ENCODE peak calls at places on chromosomes 16 and 17, in ten cellular contexts. A, I, H, U, B, L, R, T, F and E are unnamed samples.

GRCh38 chr16:9126609-9127008 is 35.2 kb downstream of the HAPSTR1 start:
- DNase-seq in A (no peak), I (no peak), H (no peak), U (no peak), B (no peak), L (no peak), R (no peak), T (no peak), F (no peak), E (no peak)

GRCh38 chr16:50501251-50501650 is 46.9 kb upstream of the NKD1 start:
- DNase-seq in A (no peak), I (no peak), H (no peak), U (no peak), B (no peak), L (no peak), R (no peak), T (no peak), F (no peak), E (no peak)

GRCh38 chr17:16158721-16159120 is 56.6 kb downstream of the NCOR1 start:
- DNase-seq in A (no peak), I (no peak), H (no peak), U (no peak), B (no peak), L (no peak), R (no peak), T (no peak), F (no peak), E (no peak)

GRCh38 chr17:4908301-4908700 is 5.4 kb upstream of the CHRNE start:
- DNase-seq in A (no peak), I (no peak), H (no peak), U (no peak), B (no peak), L (no peak), R (no peak), T (no peak), F (no peak), E (no peak)

GRCh38 chr17:66724581-66725341 is 110.2 kb upstream of the CACNG5 start:
- DNase-seq in A (no peak), I (peak; percentile 45), H (no peak), U (peak; percentile 75), B (no peak), L (peak; percentile 55), R (no peak), T (no peak), F (no peak), E (no peak)

GRCh38 chr17:7956208-7956965 is 24.4 kb downstream of the CNTROB start:
- DNase-seq in A (no peak), I (peak; percentile 2), H (no peak), U (no peak), B (no peak), L (no peak), R (no peak), T (no peak), F (no peak), E (no peak)

GRCh38 chr16:68096491-68096890 is 11.3 kb downstream of the NFATC3 start:
- DNase-seq in A (no peak), I (no peak), H (no peak), U (no peak), B (no peak), L (no peak), R (no peak), T (no peak), F (no peak), E (no peak)

GRCh38 chr17:2624292-2624731 is 30.9 kb downstream of the PAFAH1B1 start:
- DNase-seq in A (no peak), I (no peak), H (no peak), U (no peak), B (no peak), L (no peak), R (no peak), T (no peak), F (no peak), E (no peak)

GRCh38 chr16:860891-861290 is 60.4 kb upstream of the GNG13 start:
- DNase-seq in A (no peak), I (no peak), H (no peak), U (no peak), B (no peak), L (no peak), R (no peak), T (no peak), F (no peak), E (no peak)

GRCh38 chr16:66588981-66589713 is 9.9 kb downstream of the CMTM2 start:
- DNase-seq in A (peak; percentile 45), I (peak; percentile 61), H (no peak), U (no peak), B (no peak), L (peak; percentile 78), R (peak; percentile 39), T (no peak), F (peak; percentile 59), E (no peak)

GRCh38 chr16:71709231-71709781 is 15.2 kb downstream of the PHLPP2 start:
- DNase-seq in A (no peak), I (peak; percentile 40), H (no peak), U (no peak), B (no peak), L (peak; percentile 57), R (no peak), T (no peak), F (no peak), E (no peak)

GRCh38 chr17:19374136-19374535 is 4.2 kb upstream of the MAPK7 start:
- DNase-seq in A (no peak), I (no peak), H (no peak), U (no peak), B (no peak), L (no peak), R (no peak), T (no peak), F (no peak), E (no peak)

GRCh38 chr16:51982715-51983680 is 563.9 kb downstream of the TOX3 start:
- DNase-seq in A (peak; percentile 13), I (peak; percentile 72), H (no peak), U (peak; percentile 76), B (no peak), L (peak; percentile 76), R (no peak), T (no peak), F (peak; percentile 15), E (no peak)

GRCh38 chr17:28755486-28755885 is 11.7 kb downstream of the TRAF4 start:
- DNase-seq in A (no peak), I (no peak), H (no peak), U (no peak), B (no peak), L (no peak), R (no peak), T (no peak), F (no peak), E (no peak)

GRCh38 chr17:9725575-9725974 is 65.8 kb downstream of the DHRS7C start:
- DNase-seq in A (no peak), I (no peak), H (no peak), U (no peak), B (no peak), L (no peak), R (no peak), T (no peak), F (no peak), E (no peak)

GRCh38 chr16:78519896-78520295 is 420.4 kb downstream of the WWOX start:
- DNase-seq in A (no peak), I (no peak), H (no peak), U (no peak), B (no peak), L (no peak), R (no peak), T (no peak), F (no peak), E (no peak)

GRCh38 chr16:61181982-61182381 is 854.3 kb downstream of the CDH8 start:
- DNase-seq in A (no peak), I (no peak), H (no peak), U (no peak), B (no peak), L (no peak), R (no peak), T (no peak), F (no peak), E (no peak)

GRCh38 chr17:81453049-81453448 is 57.8 kb downstream of the BAHCC1 start:
- DNase-seq in A (no peak), I (no peak), H (no peak), U (peak; percentile 37), B (no peak), L (no peak), R (no peak), T (no peak), F (no peak), E (no peak)

GRCh38 chr16:55125818-55126385 is 195.2 kb downstream of the IRX5 start:
- DNase-seq in A (no peak), I (no peak), H (no peak), U (no peak), B (no peak), L (no peak), R (no peak), T (no peak), F (no peak), E (no peak)

GRCh38 chr16:68696514-68696913 is 40.6 kb upstream of the CDH1 start:
- DNase-seq in A (no peak), I (no peak), H (no peak), U (peak; percentile 15), B (no peak), L (peak; percentile 55), R (no peak), T (peak; percentile 12), F (no peak), E (no peak)

GRCh38 chr16:11095935-11096334 is 151.6 kb downstream of the CLEC16A start:
- DNase-seq in A (no peak), I (no peak), H (no peak), U (no peak), B (no peak), L (no peak), R (no peak), T (no peak), F (no peak), E (no peak)

GRCh38 chr16:60463986-60464385 is 1572.3 kb downstream of the CDH8 start:
- DNase-seq in A (no peak), I (no peak), H (no peak), U (no peak), B (no peak), L (no peak), R (no peak), T (no peak), F (no peak), E (no peak)

GRCh38 chr17:61551255-61551742 is 39.7 kb downstream of the NACA2 start:
- DNase-seq in A (no peak), I (peak; percentile 44), H (no peak), U (peak; percentile 30), B (no peak), L (peak; percentile 71), R (no peak), T (peak; percentile 18), F (no peak), E (peak; percentile 96)

GRCh38 chr16:78065344-78065743 is 34.1 kb upstream of the WWOX start:
- DNase-seq in A (no peak), I (no peak), H (no peak), U (no peak), B (no peak), L (no peak), R (no peak), T (no peak), F (no peak), E (no peak)

GRCh38 chr17:19295478-19296200 is 58.5 kb downstream of the EPN2 start:
- DNase-seq in A (no peak), I (no peak), H (no peak), U (no peak), B (no peak), L (no peak), R (no peak), T (no peak), F (no peak), E (no peak)

GRCh38 chr17:20267459-20267842 is 199.9 kb downstream of the LGALS9B start:
- DNase-seq in A (no peak), I (peak; percentile 18), H (no peak), U (no peak), B (no peak), L (no peak), R (peak; percentile 26), T (no peak), F (no peak), E (no peak)

GRCh38 chr16:11613381-11614303 is 26.9 kb upstream of the LITAF start:
- DNase-seq in A (no peak), I (peak; percentile 29), H (no peak), U (no peak), B (peak; percentile 84), L (peak; percentile 63), R (no peak), T (no peak), F (no peak), E (no peak)

GRCh38 chr17:75009139-75009724 is 3.2 kb upstream of the MRPL58 start:
- DNase-seq in A (no peak), I (no peak), H (no peak), U (no peak), B (no peak), L (no peak), R (no peak), T (no peak), F (no peak), E (no peak)